ENCODE peak calls at places on chromosomes 16 and 17, in four cellular contexts. B is choroid plexus epithelial cell, X is tibial artery, W is brain microvascular endothelial cell. Y is an unnamed sample.
A peak's percentile ranks its signal among the peaks of the same experiment; 100 is the strongest.

GRCh38 chr16:12971216-12971615 is 69.8 kb downstream of the SHISA9 start:
- DNase-seq in B (peak; percentile 2), W (peak; percentile 1), X (no peak), Y (peak; percentile 4)

GRCh38 chr17:64739316-64740058 is 77.4 kb upstream of the SMURF2 start:
- DNase-seq in X (no peak), B (peak; percentile 47), W (no peak), Y (no peak)

GRCh38 chr17:38460082-38460715 is 31.9 kb downstream of the ARHGAP23 start:
- DNase-seq in B (no peak), X (no peak), W (no peak), Y (no peak)

GRCh38 chr16:14302399-14303181 is 231.5 kb downstream of the MRTFB start:
- DNase-seq in W (no peak), X (no peak), B (peak; percentile 12), Y (no peak)

GRCh38 chr16:85350973-85351372 is 238.7 kb upstream of the CIBAR2 start:
- DNase-seq in X (peak; percentile 92), W (peak; percentile 66), B (peak; percentile 89), Y (peak; percentile 58)

GRCh38 chr17:40281663-40282062 is 6.0 kb upstream of the CDC6 start:
- DNase-seq in X (no peak), W (no peak), B (peak; percentile 7), Y (no peak)

GRCh38 chr16:81231014-81231413 is 7.5 kb upstream of the BCO1 start:
- DNase-seq in B (no peak), W (no peak), X (no peak), Y (no peak)

GRCh38 chr16:58026705-58027340 is 1.3 kb downstream of the MMP15 start:
- DNase-seq in W (no peak), X (no peak), B (no peak), Y (no peak)

GRCh38 chr16:47806309-47806847 is 345.2 kb downstream of the PHKB start:
- DNase-seq in W (no peak), X (no peak), B (no peak), Y (no peak)

GRCh38 chr17:1162116-1162855 is 17.5 kb downstream of the ABR start:
- DNase-seq in W (no peak), B (no peak), X (no peak), Y (no peak)

GRCh38 chr17:38511126-38512108 is 83.2 kb downstream of the ARHGAP23 start:
- DNase-seq in X (no peak), B (peak; percentile 38), W (no peak), Y (peak; percentile 16)

GRCh38 chr16:79093554-79093967 is 507.0 kb downstream of the MAF start:
- DNase-seq in W (no peak), B (no peak), X (peak; percentile 45), Y (no peak)

GRCh38 chr17:49748791-49749190 is 15.1 kb downstream of the FAM117A start:
- DNase-seq in X (no peak), B (no peak), W (no peak), Y (no peak)

GRCh38 chr17:66975614-66976378 is 11.3 kb downstream of the CACNG4 start:
- DNase-seq in B (peak; percentile 12), X (no peak), W (no peak), Y (no peak)
- TF ChIP-seq CTCF in B (peak; percentile 31), X (no peak), W (peak; percentile 40), Y (no peak)

DNA sequence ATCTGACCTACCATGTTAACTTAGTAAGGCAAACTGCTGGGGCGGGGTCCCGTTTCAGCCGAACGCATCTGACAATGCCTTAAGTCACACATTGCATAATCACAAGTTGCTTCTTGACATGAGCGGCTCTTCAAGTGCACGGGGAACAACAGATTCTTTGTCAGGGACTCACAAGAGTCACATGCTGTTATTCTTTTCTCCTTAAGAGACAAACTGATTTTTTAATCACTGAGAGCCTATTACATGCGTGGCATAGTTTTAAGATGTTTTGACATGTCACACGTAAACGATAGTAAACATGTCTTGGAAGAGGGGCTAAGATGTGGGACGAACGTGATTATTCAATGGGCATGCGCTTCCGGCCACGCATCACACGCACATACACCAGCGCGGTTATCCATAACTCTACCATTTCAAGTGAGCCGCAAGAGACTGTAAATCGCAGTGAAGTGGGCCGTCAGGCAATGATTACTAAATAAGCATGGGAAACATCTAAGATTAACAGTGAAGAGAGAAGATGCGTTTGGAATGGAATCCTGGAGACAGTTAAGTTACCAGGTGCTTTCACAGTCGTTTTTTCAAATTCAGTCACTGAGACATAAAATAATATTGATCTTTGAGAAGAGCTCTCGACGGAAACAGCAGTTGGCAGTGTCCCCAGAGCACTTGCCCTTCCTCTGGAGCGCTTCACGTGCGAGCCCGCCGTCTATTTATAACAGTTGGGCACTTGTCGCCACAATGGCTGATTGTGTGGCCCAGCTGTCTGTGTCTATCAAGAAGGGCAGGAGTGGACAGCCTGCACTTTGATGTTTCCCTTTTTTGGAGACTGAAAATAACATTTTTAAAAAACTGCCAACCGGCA is 63.2 kb downstream of the ADCY9 start:
- DNase-seq in X (peak; percentile 58), B (no peak), W (peak; percentile 22), Y (peak; percentile 64)
- H3K4me3 ChIP-seq in X (peak overlapping the region; percentile 42), B (no peak overlapping the region), W (peak overlapping the region; percentile 22), Y (peak overlapping the region; percentile 25)

DNA sequence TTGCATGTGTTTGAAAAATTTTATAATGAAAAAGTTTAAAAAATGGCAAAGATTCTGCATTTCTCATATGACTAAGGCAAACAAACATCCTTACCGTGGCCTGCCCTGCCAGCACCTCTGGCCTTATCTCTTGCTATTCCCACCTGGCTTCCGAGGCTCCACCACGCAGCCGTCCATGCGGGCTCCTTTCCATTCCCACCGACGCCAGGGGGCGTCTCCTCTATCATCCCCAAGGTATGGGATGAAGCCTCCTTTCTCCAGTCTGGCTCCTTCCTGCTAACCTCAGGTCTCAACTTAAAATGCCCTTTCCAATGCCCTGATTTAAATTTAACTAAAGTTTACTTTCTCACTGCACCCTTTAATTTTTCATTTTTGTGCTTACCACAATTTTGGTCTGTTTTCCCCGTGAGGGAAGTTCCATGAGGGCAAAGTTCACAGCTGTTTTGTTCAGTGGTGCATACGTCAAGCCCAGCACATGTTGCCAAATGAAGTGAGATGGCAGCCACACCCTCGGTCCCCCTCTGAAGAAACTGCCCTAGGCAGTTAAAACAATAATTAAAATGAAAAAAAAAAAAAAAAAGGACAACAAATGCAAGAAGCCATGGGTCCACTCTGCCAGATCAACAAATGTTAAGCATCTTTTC is 13.3 kb upstream of the SDK2 start:
- DNase-seq in W (no peak), X (no peak), B (peak; percentile 29), Y (no peak)
- TF ChIP-seq CTCF in W (peak; percentile 59), X (no peak), B (peak; percentile 65), Y (peak; percentile 36)

GRCh38 chr17:16080366-16080765 is 80.7 kb downstream of the TTC19 start:
- DNase-seq in X (no peak), W (no peak), B (no peak), Y (no peak)

GRCh38 chr17:16081507-16082087 is 82.0 kb downstream of the TTC19 start:
- DNase-seq in X (no peak), B (no peak), W (no peak), Y (no peak)

GRCh38 chr17:16083223-16083622 is 83.6 kb downstream of the TTC19 start:
- DNase-seq in X (no peak), W (no peak), B (no peak), Y (no peak)

GRCh38 chr17:16086957-16087356 is 87.3 kb downstream of the TTC19 start:
- DNase-seq in W (no peak), B (no peak), X (no peak), Y (no peak)

DNA sequence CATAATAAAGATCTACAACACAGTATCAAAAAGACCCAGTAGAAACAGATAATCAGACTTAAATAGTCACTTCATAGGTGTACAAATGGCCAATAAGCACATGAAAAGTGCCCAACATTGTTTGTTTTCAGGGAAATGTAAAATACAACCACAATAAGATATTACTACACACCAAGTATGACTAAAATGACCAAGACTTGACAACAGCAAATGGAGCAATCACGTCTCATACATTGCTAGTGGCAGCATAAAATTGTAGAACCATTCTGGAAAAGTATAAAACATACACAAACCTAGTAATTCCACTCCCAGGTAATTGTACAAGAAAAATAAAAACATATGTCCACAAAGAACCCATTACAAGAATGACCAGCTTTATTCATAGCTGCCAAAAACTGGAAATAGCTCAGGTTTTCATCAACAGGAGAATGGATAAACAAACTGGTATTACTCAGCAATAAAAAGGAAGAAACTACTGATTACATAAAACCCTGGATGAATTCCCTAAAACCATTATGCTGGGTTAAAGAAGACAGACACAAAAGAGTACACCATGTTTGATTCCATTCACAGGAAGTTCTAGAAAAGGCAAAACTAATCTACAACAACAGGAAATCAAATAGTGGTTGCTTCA is 85.6 kb downstream of the TTC19 start:
- DNase-seq in B (peak; percentile 75), W (no peak), X (no peak), Y (peak; percentile 79)
- H3K4me3 ChIP-seq in B (no peak overlapping the region), W (no peak overlapping the region), X (no peak overlapping the region), Y (no peak overlapping the region)

GRCh38 chr16:77723108-77723514 is 797 bp downstream of the NUDT7 start:
- DNase-seq in B (peak; percentile 61), X (peak; percentile 28), W (no peak), Y (no peak)

GRCh38 chr16:77724174-77724573 is 1.9 kb downstream of the NUDT7 start:
- DNase-seq in W (no peak), X (no peak), B (no peak), Y (no peak)

GRCh38 chr16:77721752-77722314 is 481 bp upstream of the NUDT7 start:
- DNase-seq in B (no peak), W (no peak), X (no peak), Y (no peak)

DNA sequence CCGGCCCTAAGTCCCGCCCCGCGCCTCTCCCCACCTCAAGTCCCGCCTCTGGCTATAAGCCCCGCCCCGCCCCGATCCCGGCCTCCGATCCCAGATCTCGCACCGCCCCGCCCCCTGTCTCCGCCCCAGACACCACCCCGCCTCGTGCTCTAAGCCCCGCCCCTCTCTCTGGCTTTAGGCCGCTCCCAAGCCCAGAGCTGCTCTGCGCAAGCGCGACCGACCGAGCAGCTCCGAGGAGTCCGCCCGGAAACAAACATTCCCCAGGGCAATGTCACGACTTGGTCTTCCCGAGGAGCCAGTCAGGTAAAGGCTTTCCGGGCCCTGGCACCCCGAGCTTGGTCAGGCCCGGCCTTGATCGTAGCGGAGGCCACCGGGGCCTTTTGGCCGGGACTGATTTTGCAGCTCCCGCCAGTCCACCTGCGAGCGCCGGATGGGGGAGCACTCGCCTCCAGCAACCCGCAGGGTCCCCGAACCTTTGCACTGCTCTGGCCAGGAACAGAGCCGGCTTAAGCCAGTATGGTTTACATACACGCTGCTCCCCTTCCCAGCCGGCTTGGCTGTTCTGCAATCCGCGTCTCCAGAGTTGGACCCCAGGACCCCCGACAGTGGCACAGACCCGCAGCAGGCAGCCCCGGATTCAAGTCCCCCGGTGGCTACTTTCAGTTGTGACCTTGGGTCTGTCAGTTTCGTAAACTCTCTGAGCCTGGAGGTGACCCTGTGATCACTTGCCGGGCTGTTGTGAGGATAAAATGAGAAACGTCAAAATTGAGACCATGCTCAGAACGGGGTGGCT is at the start of gene NUDT7:
- DNase-seq in B (peak; percentile 99), W (peak; percentile 95), X (peak; percentile 99), Y (peak; percentile 75)
- TF ChIP-seq CTCF in B (peak; percentile 43), W (peak; percentile 31), X (no peak), Y (peak; percentile 39)

GRCh38 chr16:66871840-66872239 is 8.5 kb upstream of the PDP2 start:
- DNase-seq in X (no peak), B (no peak), W (no peak), Y (no peak)

GRCh38 chr16:66872927-66873684 is 7.2 kb upstream of the PDP2 start:
- DNase-seq in W (peak; percentile 99), B (peak; percentile 99), X (peak; percentile 88), Y (peak; percentile 97)

GRCh38 chr16:66874079-66874775 is 6.1 kb upstream of the PDP2 start:
- DNase-seq in W (no peak), B (peak; percentile 81), X (no peak), Y (no peak)

GRCh38 chr16:66872524-66872923 is 7.8 kb upstream of the PDP2 start:
- DNase-seq in X (no peak), W (no peak), B (peak; percentile 20), Y (no peak)

GRCh38 chr16:66873685-66874055 is 6.6 kb upstream of the PDP2 start:
- DNase-seq in X (no peak), W (no peak), B (no peak), Y (no peak)
- H3K4me3 ChIP-seq in X (no peak overlapping the region), W (no peak overlapping the region), B (no peak overlapping the region), Y (no peak overlapping the region)